ENCODE peak calls at places on chromosomes 16 and 17, in four cellular contexts. Z is endothelial cell; Y is brain microvascular endothelial cell; V is activated T-helper 1 cell treated with anti-CD3 and anti-CD28 coated beads, Interleukin-2, amount 50 U/mL, for 16 hours. I is an unnamed sample.

GRCh38 chr17:32958418-32958817 is 30.5 kb downstream of the TMEM98 start:
- DNase-seq in V (no peak), Y (no peak), Z (no peak), I (no peak)

GRCh38 chr17:73508057-73508930 is 136.0 kb downstream of the SDK2 start:
- DNase-seq in V (no peak), Z (no peak), Y (no peak), I (no peak)

GRCh38 chr17:79541451-79541850 is 69.4 kb downstream of the RBFOX3 start:
- DNase-seq in V (no peak), Y (no peak), Z (no peak), I (no peak)

GRCh38 chr16:88131966-88132365 is 180.7 kb downstream of the BANP start:
- DNase-seq in Y (no peak), V (no peak), Z (no peak), I (no peak)

GRCh38 chr16:57803413-57803990 is 1.2 kb upstream of the KIFC3 start:
- DNase-seq in Z (no peak), V (no peak), Y (no peak), I (no peak)

GRCh38 chr17:82407255-82407654 is 10.9 kb upstream of the HEXD start:
- DNase-seq in V (no peak), Y (peak), Z (no peak), I (no peak)

GRCh38 chr17:56966277-56966676 is 5.4 kb upstream of the COIL start:
- DNase-seq in V (no peak), Z (no peak), Y (no peak), I (no peak)

GRCh38 chr16:35798885-35799426 is 2339.5 kb downstream of the TP53TG3F start:
- DNase-seq in Y (no peak), V (no peak), Z (no peak), I (no peak)

GRCh38 chr17:83200746-83201145 is 121.3 kb downstream of the METRNL start:
- DNase-seq in Y (no peak), Z (no peak), V (no peak), I (no peak)

GRCh38 chr17:35752945-35753764 is at the start of gene GAS2L2:
- DNase-seq in V (no peak), Y (no peak), Z (no peak), I (no peak)

GRCh38 chr17:7864995-7865650 is 7.3 kb downstream of the CYB5D1 start:
- DNase-seq in V (no peak), Y (no peak), Z (no peak), I (no peak)

GRCh38 chr16:78962457-78962929 is 638.0 kb downstream of the MAF start:
- DNase-seq in Z (no peak), Y (no peak), V (no peak), I (no peak)

GRCh38 chr16:6035161-6035560 is 937.6 kb upstream of the EEF2KMT start:
- DNase-seq in Z (no peak), V (no peak), Y (no peak), I (no peak)

GRCh38 chr17:77298811-77299210 is 158.0 kb downstream of the SEC14L1 start:
- DNase-seq in Y (no peak), Z (no peak), V (no peak), I (no peak)

GRCh38 chr16:8931864-8932263 is 31.8 kb downstream of the USP7 start:
- DNase-seq in V (peak), Z (peak), Y (peak), I (no peak)

GRCh38 chr16:78396046-78396445 is 296.6 kb downstream of the WWOX start:
- DNase-seq in Z (no peak), V (no peak), Y (no peak), I (no peak)